ENCODE peak calls at places on chromosomes 5 and 9, in five cellular contexts. V is endothelial cell of umbilical vein, Q is kidney epithelial cell, I is neural crest cell, G is upper lobe of right lung. A is an unnamed sample.

GRCh38 chr9:35553670-35554543 is 51.2 kb upstream of the TESK1 start:
- DNase-seq in V (peak), Q (no peak), G (no peak), I (peak), A (peak)

GRCh38 chr5:135814254-135814653 is 20.2 kb upstream of the SLC25A48 start:
- DNase-seq in V (no peak), I (no peak), G (no peak), Q (no peak), A (no peak)

GRCh38 chr5:131252824-131253171 is 11.1 kb upstream of the CDC42SE2 start:
- DNase-seq in G (peak), Q (no peak), I (no peak), V (peak), A (no peak)

GRCh38 chr5:74126294-74126693 is 500.3 kb downstream of the ARHGEF28 start:
- DNase-seq in I (no peak), G (no peak), V (no peak), Q (no peak), A (no peak)

GRCh38 chr5:24804221-24804681 is 159.5 kb upstream of the CDH10 start:
- DNase-seq in I (no peak), Q (peak), G (no peak), V (no peak), A (no peak)

GRCh38 chr9:3874472-3875370 is 348.9 kb upstream of the RFX3 start:
- DNase-seq in G (no peak), Q (no peak), V (no peak), I (no peak), A (no peak)

GRCh38 chr5:73918791-73919221 is 292.8 kb downstream of the ARHGEF28 start:
- DNase-seq in V (peak), Q (no peak), G (no peak), I (no peak), A (no peak)

GRCh38 chr9:35960029-35960655 is 2.2 kb upstream of the OR2S2 start:
- DNase-seq in V (no peak), G (no peak), Q (no peak), I (no peak), A (no peak)

GRCh38 chr9:127520941-127521918 is 69.9 kb downstream of the LRSAM1 start:
- DNase-seq in V (peak), I (no peak), Q (no peak), G (no peak), A (no peak)

GRCh38 chr5:442335-443238 is at the start of gene EXOC3:
- DNase-seq in Q (no peak), V (peak), I (peak), G (peak), A (no peak)

GRCh38 chr5:27511061-27511460 is 472.7 kb upstream of the CDH9 start:
- DNase-seq in I (no peak), Q (peak), G (no peak), V (no peak), A (no peak)

GRCh38 chr5:11683666-11684065 is 220.6 kb downstream of the CTNND2 start:
- DNase-seq in I (no peak), Q (no peak), V (no peak), G (no peak), A (no peak)

GRCh38 chr5:16574789-16575785 is 41.7 kb downstream of the RETREG1 start:
- DNase-seq in I (no peak), V (no peak), Q (peak), G (no peak), A (peak)

GRCh38 chr5:66498791-66499207 is 97.4 kb upstream of the MAST4 start:
- DNase-seq in V (peak), Q (no peak), I (no peak), G (no peak), A (no peak)

GRCh38 chr5:150645070-150645700 is 4.7 kb downstream of the SYNPO start:
- DNase-seq in Q (peak), V (no peak), I (no peak), G (no peak), A (no peak)

GRCh38 chr5:57412010-57412409 is 70.6 kb downstream of the ACTBL2 start:
- DNase-seq in Q (peak), G (no peak), V (no peak), I (no peak), A (no peak)

GRCh38 chr9:128703616-128704355 is 1.5 kb downstream of the PKN3 start:
- DNase-seq in G (peak), V (peak), I (no peak), Q (no peak), A (no peak)

GRCh38 chr9:109922617-109923260 is 142.7 kb downstream of the PALM2AKAP2 start:
- DNase-seq in Q (no peak), V (no peak), G (no peak), I (no peak), A (no peak)

GRCh38 chr5:8908055-8908683 is 637.7 kb downstream of the SEMA5A start:
- DNase-seq in I (peak), G (no peak), V (peak), Q (no peak), A (peak)

GRCh38 chr9:11702529-11702928 is 990.7 kb upstream of the TYRP1 start:
- DNase-seq in V (no peak), I (no peak), G (no peak), Q (no peak), A (no peak)

GRCh38 chr5:98734646-98735045 is 38.8 kb upstream of the RGMB start:
- DNase-seq in Q (no peak), V (no peak), G (no peak), I (no peak), A (no peak)

GRCh38 chr9:137000177-137000930 is 4.0 kb upstream of the CLIC3 start:
- DNase-seq in I (no peak), V (no peak), Q (no peak), G (no peak), A (no peak)

GRCh38 chr9:38039907-38040682 is 28.9 kb downstream of the SHB start:
- DNase-seq in V (no peak), Q (no peak), I (no peak), G (no peak), A (no peak)

DNA sequence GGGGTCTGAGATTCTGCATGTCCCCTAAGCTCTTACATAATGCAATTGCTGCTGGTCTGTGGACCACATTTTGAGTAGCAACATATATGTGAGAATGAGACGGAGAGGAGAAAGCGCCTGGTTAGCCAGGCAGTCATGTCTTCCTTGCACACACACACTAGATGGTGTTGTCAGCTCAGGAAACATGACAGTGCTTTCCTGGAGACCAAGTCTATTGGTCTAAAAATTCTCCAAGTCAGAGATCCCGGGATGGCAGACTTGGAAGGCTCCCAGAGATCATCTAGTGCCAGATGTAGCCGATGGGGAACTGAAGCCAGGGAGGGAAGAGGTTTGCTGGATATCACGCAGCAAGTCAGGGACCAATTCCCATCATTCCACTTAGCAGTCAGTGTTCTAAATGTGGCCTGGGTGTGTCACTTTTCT is 53.4 kb downstream of the GALNT12 start:
- DNase-seq in I (no peak), G (no peak), V (peak), Q (no peak), A (peak)
- TF ChIP-seq CTCF in I (peak), G (peak), V (peak), Q (peak), A (peak)

GRCh38 chr5:10111575-10111974 is 138.1 kb downstream of the ATPSCKMT start:
- DNase-seq in G (no peak), Q (no peak), V (no peak), I (peak), A (no peak)
- TF ChIP-seq CTCF in G (peak), Q (peak), V (no peak), I (peak), A (peak)

GRCh38 chr5:141084487-141084989 is 9.9 kb upstream of the PCDHB2 start:
- DNase-seq in V (peak), I (no peak), Q (peak), G (no peak), A (peak)
- TF ChIP-seq CTCF in V (peak), I (peak), Q (peak), G (peak), A (peak)

DNA sequence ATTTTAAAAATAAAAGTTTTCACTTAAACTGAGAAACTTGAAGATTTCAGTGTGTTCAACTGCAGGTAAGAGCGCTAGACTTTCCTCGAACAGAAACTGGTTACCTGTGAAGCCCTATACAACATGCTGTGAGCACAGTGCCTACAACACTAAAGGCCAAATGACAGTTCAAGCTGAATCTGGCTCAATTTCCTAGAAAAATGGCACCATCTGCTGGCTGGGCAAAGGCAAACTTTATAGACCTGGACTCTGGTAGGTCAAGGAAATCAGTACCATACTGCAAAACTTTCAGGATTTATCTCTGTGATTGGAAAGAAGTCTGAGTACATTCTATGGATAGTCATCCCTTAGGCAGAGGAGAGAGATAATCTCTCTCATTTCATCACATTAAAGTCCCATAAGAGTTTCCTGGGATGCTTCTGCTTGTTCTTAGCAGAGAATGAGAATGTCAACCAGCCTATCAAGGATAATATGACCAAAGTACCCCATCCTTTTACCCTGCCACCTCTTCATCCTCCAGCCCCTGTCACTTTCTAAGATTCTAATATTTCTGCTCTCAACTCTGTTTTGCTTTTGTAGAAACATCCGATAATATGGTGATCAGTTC is 31.8 kb upstream of the FOXB2 start:
- DNase-seq in V (peak), G (no peak), Q (no peak), I (peak), A (peak)
- TF ChIP-seq CTCF in V (peak), G (peak), Q (peak), I (peak), A (peak)

GRCh38 chr5:35956429-35956828 is 18.0 kb upstream of the CAPSL start:
- DNase-seq in V (no peak), G (no peak), Q (no peak), I (no peak), A (no peak)
- TF ChIP-seq CTCF in V (no peak), G (no peak), Q (no peak), I (no peak), A (no peak)

DNA sequence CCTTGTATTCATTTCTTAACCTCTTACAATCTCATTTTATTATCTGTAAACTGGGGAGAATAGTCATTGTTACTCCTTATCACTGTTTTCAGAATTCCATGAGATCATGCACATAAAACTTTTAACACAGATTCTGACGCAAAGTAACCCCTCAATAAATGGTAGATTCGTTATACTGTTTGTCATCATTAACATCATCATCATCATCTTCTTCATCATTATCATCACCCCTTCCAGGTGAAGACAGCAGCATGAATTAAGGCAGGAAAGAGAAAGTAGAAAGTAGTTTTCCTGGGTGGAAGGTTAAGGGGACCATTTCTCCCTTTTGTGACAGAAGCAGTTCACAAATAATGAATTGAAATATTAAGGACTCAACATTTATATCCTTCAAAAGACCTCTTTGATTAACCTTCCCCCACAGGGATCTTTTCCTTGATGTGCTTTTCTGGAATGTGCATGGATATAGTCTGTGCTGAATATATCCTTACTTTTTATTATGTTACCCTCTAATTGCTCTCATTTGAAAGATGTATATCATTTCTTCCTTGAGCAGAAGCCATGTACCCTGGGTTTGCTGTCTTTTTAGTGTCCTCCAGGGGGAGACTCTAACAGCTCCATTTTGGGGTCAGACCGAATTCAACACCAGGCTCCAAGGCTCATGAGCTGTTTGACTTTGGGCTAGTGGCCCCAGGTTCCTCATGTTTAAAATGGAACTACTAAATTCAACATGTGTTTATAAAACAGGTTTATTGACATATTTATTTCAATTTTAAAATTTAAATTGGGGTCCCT is 1029.9 kb upstream of the WWC1 start:
- DNase-seq in I (no peak), Q (no peak), G (no peak), V (no peak), A (no peak)
- TF ChIP-seq CTCF in I (peak), Q (peak), G (no peak), V (peak), A (peak)

DNA sequence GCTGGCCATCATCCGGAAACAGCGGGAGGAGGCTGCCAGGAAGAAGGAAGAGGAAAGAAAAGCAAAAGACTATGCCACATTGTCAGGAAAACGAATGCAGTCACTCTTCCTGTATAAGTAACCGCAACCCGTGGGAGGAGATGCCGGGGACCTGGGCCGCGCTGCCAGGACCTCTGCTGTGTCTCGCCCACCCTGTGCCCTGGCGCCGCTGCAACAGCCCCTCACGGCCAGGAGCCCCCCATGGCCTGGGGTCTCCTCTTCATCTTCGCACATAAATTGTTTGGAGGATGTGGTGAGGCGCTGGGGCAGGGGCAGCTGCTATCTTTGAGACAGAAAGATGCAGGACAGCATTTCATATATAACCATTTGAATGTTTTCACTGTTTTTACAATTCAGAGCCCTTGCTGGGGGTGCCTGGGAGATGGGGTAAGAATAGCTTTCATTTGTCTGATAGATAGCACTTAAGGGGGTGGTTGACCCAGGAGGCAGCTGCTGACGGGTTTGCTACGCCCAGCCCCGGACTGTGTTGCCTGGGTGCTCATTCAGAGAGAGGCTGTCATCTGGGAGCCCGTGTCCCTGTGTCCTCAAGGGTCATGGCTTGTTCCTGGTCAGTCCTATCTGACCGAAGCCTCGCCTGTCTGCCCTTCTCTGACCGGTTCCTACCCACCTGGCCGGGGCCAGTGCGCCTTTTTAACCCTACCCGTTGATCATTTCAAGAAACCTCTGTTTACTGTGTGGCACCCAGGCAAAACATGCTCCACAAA is 1067.7 kb upstream of the COX7C start:
- DNase-seq in G (no peak), V (no peak), Q (no peak), I (no peak), A (no peak)
- TF ChIP-seq CTCF in G (no peak), V (no peak), Q (no peak), I (no peak), A (no peak)

A was measured in Panc1.